ENCODE peak calls at places on chromosomes 11 and 22, in eight cellular contexts. H is HCT116, U is GM23338, R is A549, G is Panc1, I is SK-N-SH, Y is GM12878, V is K562. K is an unnamed sample.

GRCh38 chr11:86162257-86162656 is 82.3 kb upstream of the EED start:
- DNase-seq in Y (no peak), V (no peak), U (no peak), G (no peak), R (no peak), I (no peak), H (no peak), K (peak; percentile 77)

GRCh38 chr11:12218909-12219308 is 108.5 kb downstream of the MICAL2 start:
- DNase-seq in U (no peak), I (no peak), H (no peak), V (no peak), R (no peak), Y (no peak), G (no peak), K (no peak)

GRCh38 chr11:122098223-122098980 is 17.6 kb downstream of the BLID start:
- DNase-seq in V (no peak), U (no peak), R (no peak), Y (no peak), I (no peak), G (no peak), H (no peak), K (no peak)

GRCh38 chr11:68099474-68100405 is 21.4 kb downstream of the CHKA start:
- DNase-seq in I (peak; percentile 57), V (peak; percentile 74), R (no peak), U (peak; percentile 26), G (no peak), Y (peak; percentile 52), H (no peak), K (peak; percentile 9)

GRCh38 chr22:39917091-39917703 is 16.3 kb downstream of the GRAP2 start:
- DNase-seq in R (no peak), Y (no peak), I (no peak), U (no peak), H (no peak), G (no peak), V (no peak), K (no peak)

GRCh38 chr22:37560682-37561208 is 465 bp downstream of the CDC42EP1 start:
- DNase-seq in I (peak; percentile 65), V (peak; percentile 39), H (no peak), R (no peak), U (peak; percentile 41), G (no peak), Y (no peak), K (no peak)

GRCh38 chr11:93921695-93922468 is 71.5 kb upstream of the VSTM5 start:
- DNase-seq in H (peak; percentile 60), Y (peak; percentile 4), V (peak; percentile 65), R (peak; percentile 30), U (peak; percentile 96), I (peak; percentile 58), G (peak; percentile 22), K (no peak)

GRCh38 chr22:23478175-23478574 is 101.9 kb downstream of the IGLL1 start:
- DNase-seq in Y (no peak), G (no peak), I (no peak), U (no peak), R (no peak), V (no peak), H (no peak), K (no peak)

GRCh38 chr11:11512502-11512901 is 109.3 kb downstream of the GALNT18 start:
- DNase-seq in V (no peak), U (no peak), I (no peak), H (no peak), R (no peak), Y (no peak), G (no peak), K (no peak)

GRCh38 chr22:31861226-31861840 is 83.0 kb upstream of the YWHAH start:
- DNase-seq in Y (no peak), R (no peak), V (no peak), G (no peak), H (no peak), I (no peak), U (no peak), K (no peak)

GRCh38 chr22:26828311-26828710 is 170.9 kb downstream of the MIAT start:
- DNase-seq in G (no peak), V (no peak), H (no peak), I (no peak), R (no peak), Y (no peak), U (no peak), K (no peak)

GRCh38 chr11:130156108-130157022 is 3.2 kb upstream of the ST14 start:
- DNase-seq in G (no peak), H (no peak), Y (no peak), U (no peak), R (peak; percentile 28), V (peak; percentile 30), I (no peak), K (no peak)

GRCh38 chr11:26201411-26201810 is 130.5 kb upstream of the ANO3 start:
- DNase-seq in Y (no peak), G (no peak), U (no peak), H (no peak), R (no peak), I (no peak), V (no peak), K (no peak)

GRCh38 chr22:24285245-24285644 is 14.6 kb downstream of the SPECC1L start:
- DNase-seq in H (peak; percentile 22), I (no peak), V (no peak), R (no peak), G (no peak), U (no peak), Y (no peak), K (no peak)

GRCh38 chr11:4576880-4577279 is 4.7 kb upstream of the OR52I2 start:
- DNase-seq in V (no peak), Y (no peak), G (no peak), U (no peak), I (no peak), H (no peak), R (no peak), K (no peak)

GRCh38 chr11:117075186-117075585 is 23.0 kb downstream of the SIK3 start:
- DNase-seq in V (no peak), G (no peak), Y (no peak), I (no peak), H (no peak), U (no peak), R (no peak), K (no peak)

GRCh38 chr11:94835571-94835970 is 67.4 kb downstream of the AMOTL1 start:
- DNase-seq in H (no peak), I (no peak), U (no peak), Y (no peak), G (no peak), R (no peak), V (no peak), K (no peak)

GRCh38 chr11:15819679-15820286 is 536.6 kb downstream of the SOX6 start:
- DNase-seq in V (peak; percentile 59), Y (no peak), I (no peak), H (peak; percentile 29), R (peak; percentile 41), G (peak; percentile 27), U (peak; percentile 76), K (peak; percentile 25)

GRCh38 chr11:119843760-119844330 is 114.8 kb upstream of the NECTIN1 start:
- DNase-seq in R (peak; percentile 20), V (peak; percentile 25), G (no peak), Y (no peak), H (no peak), I (peak; percentile 55), U (no peak), K (no peak)

GRCh38 chr11:27328602-27329001 is 34.4 kb downstream of the CCDC34 start:
- DNase-seq in V (no peak), R (no peak), H (no peak), Y (no peak), G (no peak), I (no peak), U (peak; percentile 75), K (no peak)

GRCh38 chr11:116502641-116503061 is 270.1 kb downstream of the BUD13 start:
- DNase-seq in G (no peak), V (no peak), U (no peak), R (no peak), I (no peak), H (no peak), Y (no peak), K (no peak)

DNA sequence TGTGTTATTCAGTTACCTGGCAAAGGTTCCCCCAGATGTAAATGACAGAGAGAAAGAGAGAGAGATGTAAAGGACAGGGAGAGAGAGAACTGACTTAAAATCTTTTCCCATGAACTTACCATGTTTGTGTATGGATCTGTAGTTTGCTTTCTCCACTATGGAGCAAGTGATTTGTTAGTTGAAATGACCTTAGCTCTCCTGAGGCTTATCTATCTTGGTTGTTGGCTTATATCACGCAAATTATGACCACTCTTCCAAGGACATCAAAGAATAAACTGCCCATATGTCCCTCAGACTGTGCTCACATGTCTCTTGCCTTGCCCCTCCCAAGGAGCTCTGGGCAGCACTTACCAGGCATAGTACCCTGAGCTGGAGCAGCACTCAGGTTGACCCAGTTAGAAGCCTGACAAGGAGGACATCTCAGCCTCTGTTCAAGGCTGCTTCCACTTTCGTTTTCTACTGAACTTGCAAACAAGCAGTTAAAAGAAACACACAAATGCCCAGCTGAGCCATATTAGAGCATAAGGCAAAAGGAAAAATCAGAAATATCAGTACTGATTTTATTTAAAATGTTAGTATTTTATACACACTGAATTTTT is 95.2 kb upstream of the RCN1 start:
- DNase-seq in V (no peak), U (no peak), H (no peak), Y (peak; percentile 26), R (no peak), I (no peak), G (no peak), K (no peak)
- TF ChIP-seq REST in V (no peak), U (no peak), H (no peak), Y (no peak), R (no peak), I (no peak), G (no peak), K (no peak)

GRCh38 chr11:1203505-1204271 is 19.2 kb upstream of the MUC5B start:
- DNase-seq in R (no peak), G (no peak), Y (no peak), H (peak; percentile 10), V (peak; percentile 5), U (no peak), I (peak; percentile 37), K (no peak)
- TF ChIP-seq REST in R (no peak), G (no peak), Y (no peak), H (no peak), V (no peak), U (no peak), I (no peak), K (no peak)

DNA sequence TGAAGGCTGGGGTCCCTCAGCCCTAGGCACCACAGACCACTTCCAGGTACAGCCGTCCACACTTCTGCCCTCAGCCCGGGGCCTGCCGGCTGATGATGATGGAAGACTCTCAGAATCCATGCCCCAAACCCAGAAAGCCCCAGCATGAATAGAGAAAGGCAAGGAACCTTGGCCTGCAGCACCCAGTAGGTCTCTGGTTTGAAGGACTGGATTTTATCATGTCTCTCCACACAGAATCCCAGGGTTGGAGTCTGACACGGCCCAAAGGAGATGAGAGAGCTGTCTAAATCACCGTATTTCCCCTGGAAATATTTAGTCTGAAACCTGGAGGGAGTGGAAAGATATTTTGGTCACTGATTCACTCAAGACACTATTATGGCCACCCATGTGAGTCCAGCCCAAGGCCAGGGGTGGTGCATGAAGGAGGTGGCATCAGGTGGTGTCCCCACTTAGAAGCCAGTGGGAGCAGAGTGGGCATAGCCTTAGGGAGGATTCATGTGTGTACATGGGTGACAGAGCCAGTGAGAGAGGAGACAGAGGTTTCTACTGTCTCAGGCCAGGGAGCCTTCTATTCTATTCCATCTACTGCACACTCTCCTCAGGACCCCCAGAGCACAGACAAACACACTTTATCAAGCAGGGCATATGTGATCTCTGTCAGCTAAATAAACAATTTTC is 14.0 kb downstream of the TOP3B start:
- DNase-seq in G (no peak), H (no peak), U (no peak), I (no peak), Y (no peak), V (no peak), R (no peak), K (no peak)
- TF ChIP-seq REST in G (no peak), H (no peak), U (no peak), I (no peak), Y (no peak), V (no peak), R (no peak), K (no peak)

GRCh38 chr11:63999349-64000025 is 13.2 kb downstream of the OTUB1 start:
- DNase-seq in V (peak; percentile 82), H (no peak), U (peak; percentile 84), R (no peak), G (no peak), I (peak; percentile 66), Y (no peak), K (no peak)
- TF ChIP-seq REST in V (no peak), H (no peak), U (no peak), R (no peak), G (no peak), I (no peak), Y (no peak), K (no peak)